ENCODE peak calls at places on chromosomes 5 and 9, in six cellular contexts. J is osteocyte, W is M059J, C is Calu3, U is fibroblast of gingiva, P is NAMALWA. H is an unnamed sample.

GRCh38 chr5:103258957-103259704 is 568 bp downstream of the MACIR start:
- DNase-seq in J (peak), W (peak), C (peak), U (peak), P (peak), H (peak)

GRCh38 chr5:150255659-150256415 is 33.7 kb downstream of the CAMK2A start:
- DNase-seq in J (no peak), W (peak), C (no peak), U (no peak), P (no peak), H (peak)

GRCh38 chr5:143676794-143677193 is 135.2 kb upstream of the HMHB1 start:
- DNase-seq in J (no peak), W (no peak), C (peak), U (no peak), P (no peak), H (no peak)

GRCh38 chr9:137308102-137308619 is 6.1 kb upstream of the NRARP start:
- DNase-seq in J (no peak), W (no peak), C (no peak), U (no peak), P (no peak), H (peak)

GRCh38 chr9:136249881-136250559 is 4.4 kb upstream of the QSOX2 start:
- DNase-seq in J (no peak), W (no peak), C (no peak), U (no peak), P (no peak), H (no peak)

GRCh38 chr5:35087971-35088370 is 40.2 kb upstream of the AGXT2 start:
- DNase-seq in J (no peak), W (peak), C (no peak), U (peak), P (no peak), H (no peak)

GRCh38 chr9:18906656-18907395 is 126.2 kb downstream of the SAXO1 start:
- DNase-seq in J (peak), W (peak), C (no peak), U (peak), P (no peak), H (peak)

GRCh38 chr5:150616024-150616470 is 24.4 kb upstream of the SYNPO start:
- DNase-seq in J (no peak), W (peak), C (peak), U (no peak), P (no peak), H (no peak)

GRCh38 chr5:71907001-71907564 is 188.0 kb downstream of the CARTPT start:
- DNase-seq in J (no peak), W (no peak), C (no peak), U (no peak), P (no peak), H (no peak)

H was measured in hepatocyte.